ENCODE peak calls at places on chromosomes 2 and 18, in eight cellular contexts. E, M, F, K, O, Y, B and V are unnamed samples.

GRCh38 chr2:219644801-219645480 is 17.5 kb downstream of the SLC4A3 start:
- DNase-seq in F (peak), O (no peak), Y (no peak), M (no peak), B (peak), E (no peak), K (no peak), V (no peak)

GRCh38 chr2:38665854-38666577 is at the start of gene GALM:
- DNase-seq in F (peak), K (peak), E (peak), M (peak), Y (no peak), O (peak), B (peak), V (peak)

GRCh38 chr2:121837596-121837995 is 82.1 kb downstream of the TSN start:
- DNase-seq in M (no peak), B (no peak), Y (no peak), F (no peak), K (no peak), E (no peak), O (no peak), V (no peak)

GRCh38 chr18:8635087-8635486 is 25.9 kb downstream of the RAB12 start:
- DNase-seq in K (no peak), Y (no peak), B (no peak), F (no peak), O (no peak), E (no peak), M (no peak), V (no peak)

GRCh38 chr2:15638720-15639119 is 47.1 kb downstream of the DDX1 start:
- DNase-seq in Y (no peak), M (no peak), O (no peak), E (no peak), B (no peak), F (no peak), K (no peak), V (no peak)

GRCh38 chr18:58581265-58581664 is 47.6 kb downstream of the ALPK2 start:
- DNase-seq in O (no peak), K (no peak), M (no peak), Y (no peak), F (no peak), B (no peak), E (peak), V (no peak)

GRCh38 chr18:51821610-51822009 is 518.4 kb upstream of the DCC start:
- DNase-seq in Y (no peak), K (no peak), B (no peak), E (no peak), M (no peak), F (no peak), O (no peak), V (no peak)

GRCh38 chr2:24493713-24494112 is 2.7 kb downstream of the NCOA1 start:
- DNase-seq in F (no peak), K (no peak), B (no peak), E (no peak), M (no peak), Y (no peak), O (no peak), V (no peak)

GRCh38 chr2:227029706-227030105 is 134.3 kb downstream of the COL4A4 start:
- DNase-seq in F (no peak), O (no peak), K (no peak), B (no peak), M (no peak), E (no peak), Y (no peak), V (no peak)

GRCh38 chr2:241798631-241799521 is 10.1 kb upstream of the NEU4 start:
- DNase-seq in B (no peak), M (peak), F (peak), K (no peak), Y (no peak), E (no peak), O (peak), V (peak)

GRCh38 chr2:213261715-213262114 is 22.5 kb upstream of the SPAG16 start:
- DNase-seq in Y (no peak), M (no peak), B (no peak), E (no peak), K (no peak), O (no peak), F (peak), V (no peak)

GRCh38 chr18:32333781-32334180 is 136.9 kb downstream of the GAREM1 start:
- DNase-seq in M (no peak), E (no peak), B (no peak), K (no peak), F (no peak), O (no peak), Y (no peak), V (no peak)

GRCh38 chr2:64338910-64339500 is 115.0 kb upstream of the LGALSL start:
- DNase-seq in E (no peak), K (no peak), O (no peak), M (no peak), Y (no peak), B (no peak), F (no peak), V (no peak)

GRCh38 chr2:39140322-39140847 is 19.5 kb upstream of the SOS1 start:
- DNase-seq in K (no peak), F (no peak), B (no peak), M (no peak), Y (no peak), E (no peak), O (no peak), V (no peak)

GRCh38 chr18:57748770-57749603 is 54.1 kb downstream of the ATP8B1 start:
- DNase-seq in F (no peak), B (peak), O (no peak), Y (peak), K (peak), M (no peak), E (peak), V (no peak)

GRCh38 chr2:67526283-67526682 is 129.2 kb downstream of the ETAA1 start:
- DNase-seq in Y (no peak), E (no peak), O (no peak), B (no peak), M (no peak), F (no peak), K (no peak), V (no peak)

GRCh38 chr2:200860092-200860795 is 4.2 kb downstream of the CLK1 start:
- DNase-seq in O (no peak), K (no peak), F (no peak), Y (no peak), E (no peak), M (no peak), B (peak), V (no peak)

GRCh38 chr18:42644729-42645131 is 470.8 kb downstream of the RIT2 start:
- DNase-seq in M (no peak), Y (no peak), E (no peak), K (peak), B (no peak), F (no peak), O (no peak), V (no peak)

GRCh38 chr18:47422524-47422923 is 171.1 kb upstream of the SKOR2 start:
- DNase-seq in F (no peak), K (no peak), O (no peak), Y (no peak), M (no peak), E (no peak), B (no peak), V (no peak)

GRCh38 chr2:201697899-201698298 is 545 bp downstream of the MPP4 start:
- DNase-seq in B (no peak), M (no peak), F (no peak), O (no peak), Y (no peak), E (no peak), K (no peak), V (no peak)

GRCh38 chr2:229335877-229336346 is 64.8 kb upstream of the PID1 start:
- DNase-seq in E (no peak), B (no peak), Y (no peak), O (no peak), F (no peak), K (no peak), M (no peak), V (no peak)

GRCh38 chr2:30236591-30237245 is 5.4 kb downstream of the LBH start:
- DNase-seq in Y (no peak), M (peak), E (no peak), B (no peak), O (no peak), F (no peak), K (peak), V (no peak)

GRCh38 chr18:702957-703659 is 9.3 kb downstream of the ENOSF1 start:
- DNase-seq in K (peak), E (no peak), F (no peak), Y (no peak), B (no peak), M (no peak), O (no peak), V (no peak)

GRCh38 chr2:238320648-238321281 is 447 bp downstream of the TRAF3IP1 start:
- DNase-seq in M (peak), E (peak), K (no peak), O (no peak), Y (no peak), F (no peak), B (no peak), V (no peak)

GRCh38 chr2:166234112-166234846 is 106.5 kb upstream of the SCN1A start:
- DNase-seq in O (no peak), F (no peak), K (no peak), B (no peak), M (no peak), Y (no peak), E (no peak), V (no peak)

GRCh38 chr18:35158728-35159443 is 81.9 kb upstream of the ZNF397 start:
- DNase-seq in O (no peak), E (no peak), B (no peak), F (no peak), K (no peak), M (no peak), Y (no peak), V (no peak)

GRCh38 chr2:218073185-218073584 is 4.1 kb downstream of the RUFY4 start:
- DNase-seq in M (no peak), K (no peak), B (no peak), E (no peak), F (no peak), Y (no peak), O (no peak), V (no peak)

GRCh38 chr2:111896007-111896406 is 2.4 kb upstream of the MERTK start:
- DNase-seq in Y (no peak), E (no peak), B (peak), O (peak), F (no peak), K (no peak), M (no peak), V (no peak)

GRCh38 chr2:46818141-46818552 is 97.5 kb downstream of the MCFD2 start:
- DNase-seq in B (peak), M (peak), Y (no peak), O (peak), E (no peak), F (peak), K (no peak), V (peak)

GRCh38 chr2:19893520-19894134 is 8.2 kb downstream of the TTC32 start:
- DNase-seq in E (no peak), M (no peak), F (no peak), B (no peak), O (no peak), K (no peak), Y (peak), V (no peak)

GRCh38 chr2:41840702-41841551 is 206.9 kb upstream of the PKDCC start:
- DNase-seq in B (peak), Y (peak), K (peak), M (peak), O (peak), E (peak), F (peak), V (peak)

GRCh38 chr2:64750001-64750816 is 96.5 kb upstream of the SERTAD2 start:
- DNase-seq in O (peak), E (peak), M (peak), B (peak), Y (no peak), F (peak), K (peak), V (peak)

GRCh38 chr2:170148161-170148560 is 29.8 kb upstream of the MYO3B start:
- DNase-seq in Y (no peak), K (no peak), B (no peak), M (no peak), O (no peak), F (no peak), E (no peak), V (no peak)

GRCh38 chr18:50327983-50328382 is 40.5 kb upstream of the CXXC1 start:
- DNase-seq in K (no peak), M (no peak), E (no peak), B (no peak), Y (no peak), O (no peak), F (no peak), V (no peak)

GRCh38 chr2:135337066-135337465 is 194.0 kb downstream of the ZRANB3 start:
- DNase-seq in B (no peak), E (no peak), O (no peak), M (no peak), Y (no peak), F (no peak), K (no peak), V (no peak)
- TF ChIP-seq EP300 in B (no peak), E (no peak), O (no peak), M (no peak), Y (no peak), F (no peak), K (no peak), V (no peak)

GRCh38 chr2:210299974-210300373 is 15.0 kb downstream of the MYL1 start:
- DNase-seq in Y (no peak), M (no peak), O (no peak), B (no peak), K (no peak), E (no peak), F (no peak), V (no peak)

GRCh38 chr2:210303498-210303897 is 11.5 kb downstream of the MYL1 start:
- DNase-seq in Y (no peak), M (no peak), B (no peak), E (no peak), F (no peak), K (no peak), O (no peak), V (no peak)

GRCh38 chr2:210302326-210302725 is 12.6 kb downstream of the MYL1 start:
- DNase-seq in O (no peak), K (no peak), M (no peak), B (no peak), E (no peak), Y (no peak), F (no peak), V (no peak)
- H3K4me3 ChIP-seq in O (no peak), K (no peak), M (no peak), B (no peak), E (no peak), Y (no peak), F (no peak), V (no peak)

GRCh38 chr2:28589746-28590463 is 94.0 kb downstream of the PLB1 start:
- DNase-seq in B (no peak), O (no peak), F (no peak), K (no peak), Y (no peak), E (no peak), M (peak), V (no peak)

GRCh38 chr2:28590496-28591301 is 94.8 kb downstream of the PLB1 start:
- DNase-seq in F (no peak), E (no peak), B (no peak), M (peak), K (no peak), Y (no peak), O (no peak), V (no peak)

GRCh38 chr2:28587526-28588230 is 91.8 kb downstream of the PLB1 start:
- DNase-seq in B (peak), Y (no peak), K (no peak), M (peak), F (peak), E (no peak), O (no peak), V (no peak)

GRCh38 chr2:28586864-28587263 is 91.0 kb downstream of the PLB1 start:
- DNase-seq in M (peak), B (no peak), Y (no peak), O (no peak), F (peak), E (no peak), K (no peak), V (no peak)

GRCh38 chr2:28588231-28588725 is 92.4 kb downstream of the PLB1 start:
- DNase-seq in M (peak), O (no peak), F (no peak), K (no peak), E (no peak), Y (no peak), B (peak), V (no peak)
- TF ChIP-seq EP300 in M (no peak), O (no peak), F (no peak), K (no peak), E (no peak), Y (no peak), B (no peak), V (no peak)

GRCh38 chr2:89842180-89842908 is 1150.9 kb downstream of the RPIA start:
- DNase-seq in Y (no peak), B (no peak), K (no peak), M (no peak), E (no peak), F (no peak), O (no peak), V (no peak)
- H3K4me3 ChIP-seq in Y (no peak), B (no peak), K (no peak), M (no peak), E (no peak), F (no peak), O (no peak), V (no peak)

DNA sequence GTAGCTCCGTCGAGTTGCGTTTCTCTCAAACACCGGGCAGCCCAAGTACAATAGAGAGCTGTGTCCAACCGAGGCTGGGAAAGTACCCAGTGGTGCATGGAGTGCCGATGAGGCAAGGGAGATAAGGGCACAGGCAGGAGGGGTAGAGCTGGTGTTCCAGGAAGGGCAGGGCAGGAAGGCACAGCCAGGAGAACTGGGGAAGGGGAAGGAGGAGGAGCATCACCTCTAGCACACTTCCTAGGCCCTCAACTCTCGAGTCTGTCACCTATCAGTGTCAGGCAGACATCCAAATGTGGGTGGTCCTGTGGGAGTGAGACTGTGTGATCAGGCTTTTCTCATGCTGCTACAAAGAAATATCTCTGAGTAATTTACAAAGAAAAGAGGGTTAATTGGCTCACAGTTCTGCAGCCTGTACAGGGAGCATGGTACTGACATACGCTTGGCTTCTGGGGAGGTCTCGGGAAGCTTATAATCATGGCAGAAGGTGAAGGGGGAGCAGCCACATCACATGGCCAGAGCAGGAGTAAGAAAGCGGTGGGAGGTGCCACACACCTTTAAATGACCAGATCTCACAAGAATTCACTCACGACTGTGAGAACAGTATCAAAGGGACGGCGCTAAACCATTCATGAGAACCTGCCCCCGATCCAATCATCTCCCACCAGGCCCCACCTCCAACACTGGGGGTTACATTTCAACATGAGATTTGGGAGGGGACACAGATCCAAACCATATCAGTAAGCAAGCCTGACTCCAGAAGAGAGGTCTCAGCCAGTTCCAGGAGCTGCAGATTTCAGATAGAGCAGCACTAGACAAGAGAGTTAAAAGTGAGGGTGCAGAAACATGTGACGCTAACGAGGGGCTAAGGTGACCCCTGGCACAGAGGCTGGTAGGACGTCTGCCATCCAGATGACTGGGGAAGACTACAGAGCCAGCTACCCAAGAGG is 75.7 kb downstream of the MBOAT2 start:
- DNase-seq in B (peak), F (no peak), M (no peak), K (no peak), Y (no peak), E (no peak), O (no peak), V (no peak)
- TF ChIP-seq EP300 in B (no peak), F (no peak), M (no peak), K (no peak), Y (no peak), E (no peak), O (no peak), V (no peak)

GRCh38 chr2:75277111-75277510 is 77.8 kb upstream of the TACR1 start:
- DNase-seq in M (no peak), O (no peak), K (no peak), E (no peak), F (no peak), B (no peak), Y (no peak), V (no peak)
- H3K4me3 ChIP-seq in M (no peak), O (no peak), K (no peak), E (no peak), F (no peak), B (no peak), Y (no peak), V (no peak)